ENCODE peak calls at places on chromosomes 1 and 21, in nine cellular contexts. D is nephron progenitor cell, Y is left ventricle myocardium inferior, W is MCF 10A, F is osteocyte, P is HCT116, H is RWPE1, E is Calu3, K is astrocyte of the spinal cord. V is an unnamed sample.
A peak's percentile ranks its signal among the peaks of the same experiment; 100 is the strongest.

GRCh38 chr21:41817228-41817627 is 50.4 kb upstream of the RIPK4 start:
- DNase-seq in D (peak; percentile 67), Y (no peak), W (peak; percentile 69), F (no peak), P (peak; percentile 33), H (peak; percentile 71), E (peak; percentile 71), K (peak; percentile 78), V (peak; percentile 49)

GRCh38 chr1:234943801-234944402 is 184.7 kb downstream of the TOMM20 start:
- DNase-seq in D (no peak), Y (no peak), W (no peak), F (no peak), P (no peak), H (no peak), E (no peak), K (no peak), V (no peak)

GRCh38 chr1:174872615-174873058 is 127.1 kb upstream of the CACYBP start:
- DNase-seq in D (no peak), Y (no peak), W (no peak), F (no peak), P (no peak), H (peak; percentile 6), E (no peak), K (peak; percentile 4), V (no peak)

GRCh38 chr1:183567584-183567983 is 22.7 kb downstream of the NCF2 start:
- DNase-seq in D (no peak), Y (peak; percentile 62), W (peak; percentile 71), F (peak; percentile 53), P (no peak), H (peak; percentile 65), E (peak; percentile 89), K (peak; percentile 22), V (peak; percentile 16)

GRCh38 chr1:236142358-236143103 is at the start of gene GPR137B:
- DNase-seq in D (peak; percentile 73), Y (peak; percentile 55), W (peak; percentile 69), F (no peak), P (no peak), H (peak; percentile 81), E (peak; percentile 53), K (peak; percentile 39), V (peak; percentile 83)

GRCh38 chr1:41495171-41495948 is 10.9 kb upstream of the EDN2 start:
- DNase-seq in D (no peak), Y (peak; percentile 28), W (peak; percentile 73), F (no peak), P (no peak), H (no peak), E (peak; percentile 48), K (peak; percentile 53), V (peak; percentile 74)

GRCh38 chr1:85421179-85421578 is 43.8 kb downstream of the DDAH1 start:
- DNase-seq in D (no peak), Y (no peak), W (no peak), F (no peak), P (no peak), H (no peak), E (no peak), K (no peak), V (no peak)

GRCh38 chr1:54861070-54861761 is 25.8 kb downstream of the DHCR24 start:
- DNase-seq in D (no peak), Y (no peak), W (no peak), F (no peak), P (no peak), H (no peak), E (no peak), K (no peak), V (peak; percentile 97)

GRCh38 chr1:25642710-25643109 is 26.1 kb downstream of the MAN1C1 start:
- DNase-seq in D (no peak), Y (no peak), W (no peak), F (peak; percentile 46), P (no peak), H (no peak), E (no peak), K (peak; percentile 33), V (peak; percentile 54)

GRCh38 chr1:2300851-2301606 is 72.9 kb downstream of the SKI start:
- DNase-seq in D (no peak), Y (peak; percentile 87), W (no peak), F (no peak), P (no peak), H (no peak), E (no peak), K (no peak), V (peak; percentile 93)

GRCh38 chr1:27403065-27403726 is 10.8 kb downstream of the GPR3 start:
- DNase-seq in D (peak; percentile 50), Y (peak; percentile 75), W (no peak), F (peak; percentile 85), P (no peak), H (no peak), E (no peak), K (peak; percentile 69), V (peak; percentile 91)

DNA sequence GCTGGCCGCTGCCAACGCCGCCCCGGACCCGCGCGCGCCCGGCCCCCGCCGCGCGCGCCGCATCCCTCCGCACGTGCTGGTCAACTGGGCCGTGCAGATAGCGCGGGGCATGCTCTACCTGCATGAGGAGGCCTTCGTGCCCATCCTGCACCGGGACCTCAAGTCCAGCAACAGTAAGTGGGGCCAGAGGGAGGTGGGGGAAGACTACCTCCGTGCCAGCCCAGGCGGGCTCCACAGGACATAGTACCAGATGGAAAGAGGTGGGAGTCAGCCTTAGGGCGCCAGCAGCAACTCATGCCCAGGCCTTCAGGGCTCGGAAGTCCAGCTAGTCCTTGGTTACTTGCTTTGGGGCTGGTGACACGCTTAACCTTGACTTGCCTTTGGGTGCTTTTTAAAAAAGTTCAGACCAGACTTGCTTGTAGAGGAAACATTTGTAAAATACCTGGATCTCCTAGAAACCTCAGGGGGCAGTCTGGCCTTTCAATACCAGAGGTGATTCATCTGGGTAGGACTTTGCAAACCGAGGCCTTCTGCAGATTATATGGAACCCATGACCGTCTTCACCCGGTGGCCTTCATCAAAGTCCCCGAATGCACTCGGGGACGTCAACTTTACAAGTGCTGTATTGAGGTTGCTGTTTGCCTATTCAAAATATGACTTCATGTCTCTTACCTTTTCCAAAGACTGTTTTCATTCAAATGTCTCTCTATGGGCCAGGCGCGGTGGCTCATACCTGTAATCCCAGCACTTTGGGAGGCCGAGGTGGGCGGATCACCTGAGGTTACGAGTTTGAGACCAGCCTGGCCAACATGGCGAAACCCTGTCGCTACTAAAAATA is 1.4 kb downstream of the MAP3K21 start:
- DNase-seq in D (no peak), Y (no peak), W (peak; percentile 60), F (no peak), P (no peak), H (peak; percentile 12), E (peak; percentile 43), K (no peak), V (peak; percentile 60)
- TF ChIP-seq CTCF in D (no peak), Y (no peak), W (no peak), F (no peak), P (no peak), H (no peak), E (no peak), K (no peak), V (no peak)

DNA sequence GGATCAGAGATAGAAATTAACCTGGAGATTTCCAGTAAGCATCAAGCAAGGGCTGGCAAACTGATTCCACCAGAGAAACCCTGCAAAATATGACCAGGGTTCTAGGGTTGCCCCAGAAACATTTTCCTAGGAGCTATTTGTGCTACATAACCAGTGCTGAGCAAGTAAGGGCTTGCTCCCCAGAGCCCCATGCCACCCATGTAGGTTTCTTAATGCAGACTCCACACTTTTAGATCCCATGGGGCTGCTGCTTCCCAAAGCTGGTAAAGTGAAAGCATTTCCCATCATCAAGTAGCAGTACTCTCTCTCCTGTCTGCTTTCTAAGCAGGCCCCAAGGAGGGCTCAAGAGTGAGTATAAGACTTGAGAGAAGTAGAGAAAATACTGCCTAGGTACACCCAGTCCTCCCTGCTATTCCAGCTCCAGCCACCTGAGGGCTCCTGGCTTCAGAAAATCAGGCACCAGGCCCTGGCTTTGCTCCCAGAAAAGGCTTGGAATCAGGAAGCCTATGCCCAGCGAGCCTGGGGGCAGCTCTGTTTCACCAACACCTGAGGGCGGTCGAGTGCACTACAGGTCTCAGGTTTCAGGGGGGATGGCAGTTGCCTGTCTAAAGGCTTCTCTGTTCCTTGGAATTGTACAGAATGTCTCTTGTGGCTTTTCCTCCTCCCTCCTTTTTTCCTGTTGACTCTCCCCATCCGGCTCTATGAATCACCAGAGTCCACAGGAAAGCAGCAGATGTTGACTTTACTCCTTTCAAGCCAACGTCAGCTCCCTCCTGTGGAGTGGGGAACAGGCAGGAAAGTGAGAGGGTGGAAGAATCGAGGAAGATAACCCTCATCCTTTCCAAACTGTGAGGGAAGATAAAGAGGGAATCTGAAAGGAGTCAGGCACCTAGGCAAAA is 6.2 kb upstream of the ANKRD35 start:
- DNase-seq in D (peak; percentile 94), Y (peak; percentile 89), W (peak; percentile 100), F (peak; percentile 98), P (peak; percentile 97), H (peak; percentile 98), E (peak; percentile 98), K (peak; percentile 100), V (peak; percentile 75)
- TF ChIP-seq CTCF in D (peak; percentile 89), Y (peak; percentile 98), W (peak; percentile 98), F (peak; percentile 97), P (peak; percentile 96), H (peak; percentile 99), E (peak; percentile 96), K (peak; percentile 97), V (peak; percentile 85)

DNA sequence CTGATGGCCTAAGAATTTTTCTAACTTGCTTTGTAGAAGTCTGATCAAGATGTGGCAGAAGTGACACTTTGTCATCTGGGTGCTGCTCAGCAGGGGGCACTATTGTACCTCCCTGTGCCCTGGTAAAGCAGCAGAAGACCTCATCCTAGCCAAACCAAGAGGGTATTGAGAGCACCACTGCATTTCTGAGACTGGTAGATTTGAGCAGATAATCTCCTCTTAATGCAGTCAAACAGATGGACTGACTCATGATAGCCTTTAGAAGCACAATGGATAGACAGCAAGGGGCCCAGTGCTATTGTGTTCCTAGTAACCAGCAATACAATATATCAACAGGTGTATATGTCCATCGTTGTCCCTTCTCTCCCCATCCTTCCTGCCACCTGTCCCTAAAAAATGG is 5.7 kb downstream of the TPM3 start:
- DNase-seq in D (peak; percentile 68), Y (peak; percentile 36), W (peak; percentile 84), F (no peak), P (peak; percentile 39), H (no peak), E (peak; percentile 70), K (peak; percentile 35), V (peak; percentile 84)
- TF ChIP-seq CTCF in D (peak; percentile 69), Y (peak; percentile 49), W (peak; percentile 88), F (peak; percentile 30), P (peak; percentile 66), H (peak; percentile 57), E (peak; percentile 35), K (peak; percentile 43), V (peak; percentile 70)

GRCh38 chr1:207455183-207455754 is 1.1 kb downstream of the CR2 start:
- DNase-seq in D (no peak), Y (no peak), W (no peak), F (no peak), P (no peak), H (no peak), E (no peak), K (no peak), V (no peak)

GRCh38 chr1:207458409-207458808 is 4.3 kb downstream of the CR2 start:
- DNase-seq in D (no peak), Y (no peak), W (no peak), F (no peak), P (no peak), H (no peak), E (no peak), K (no peak), V (no peak)

GRCh38 chr1:207453710-207454045 is 450 bp upstream of the CR2 start:
- DNase-seq in D (no peak), Y (no peak), W (no peak), F (no peak), P (no peak), H (no peak), E (no peak), K (no peak), V (no peak)

GRCh38 chr1:207459008-207459407 is 4.9 kb downstream of the CR2 start:
- DNase-seq in D (no peak), Y (no peak), W (no peak), F (no peak), P (no peak), H (no peak), E (no peak), K (no peak), V (no peak)

GRCh38 chr1:207454046-207454964 is at the start of gene CR2:
- DNase-seq in D (peak; percentile 63), Y (peak; percentile 16), W (peak; percentile 72), F (no peak), P (peak; percentile 47), H (peak; percentile 34), E (peak; percentile 69), K (no peak), V (peak; percentile 44)
- TF ChIP-seq CTCF in D (no peak), Y (no peak), W (no peak), F (no peak), P (peak; percentile 60), H (peak; percentile 7), E (peak; percentile 25), K (no peak), V (peak; percentile 35)